ENCODE peak calls at places on chromosomes 7 and 10, in nine cellular contexts. F is HL-60, S is hepatocyte, A is fibroblast of lung, J is spleen, U is PC-3, I is A549, H is aorta, B is heart left ventricle. T is an unnamed sample.

GRCh38 chr10:20890491-20891337 is 6.4 kb downstream of the NEBL start:
- DNase-seq in F (no peak), S (no peak), A (peak; percentile 75), J (no peak), U (peak; percentile 45), I (no peak), H (no peak), B (no peak), T (no peak)

GRCh38 chr7:136533732-136534131 is 334.7 kb upstream of the CHRM2 start:
- DNase-seq in F (no peak), S (no peak), A (no peak), J (no peak), U (no peak), I (no peak), H (no peak), B (no peak), T (no peak)

GRCh38 chr10:104209575-104210198 is 22.5 kb downstream of the CFAP43 start:
- DNase-seq in F (no peak), S (peak; percentile 64), A (peak; percentile 18), J (no peak), U (peak; percentile 55), I (peak; percentile 51), H (no peak), B (peak; percentile 20), T (no peak)

GRCh38 chr10:104074505-104074904 is 11.2 kb downstream of the COL17A1 start:
- DNase-seq in F (no peak), S (no peak), A (no peak), J (no peak), U (no peak), I (no peak), H (no peak), B (no peak), T (no peak)

GRCh38 chr10:96082748-96083147 is 39.4 kb downstream of the CCNJ start:
- DNase-seq in F (no peak), S (no peak), A (no peak), J (no peak), U (no peak), I (no peak), H (no peak), B (no peak), T (no peak)

GRCh38 chr10:5941579-5941978 is 35.8 kb downstream of the IL15RA start:
- DNase-seq in F (no peak), S (no peak), A (no peak), J (no peak), U (no peak), I (no peak), H (peak; percentile 33), B (no peak), T (no peak)

GRCh38 chr7:128177768-128178550 is 63.1 kb upstream of the LEP start:
- DNase-seq in F (no peak), S (no peak), A (no peak), J (no peak), U (no peak), I (no peak), H (no peak), B (no peak), T (no peak)

GRCh38 chr10:75868601-75869000 is 437.2 kb downstream of the LRMDA start:
- DNase-seq in F (no peak), S (no peak), A (no peak), J (no peak), U (no peak), I (no peak), H (no peak), B (no peak), T (no peak)

GRCh38 chr7:108972009-108972408 is 402.3 kb downstream of the DNAJB9 start:
- DNase-seq in F (no peak), S (no peak), A (peak; percentile 0), J (no peak), U (no peak), I (no peak), H (no peak), B (no peak), T (no peak)

GRCh38 chr7:127677433-127678230 is 25.6 kb downstream of the SND1 start:
- DNase-seq in F (no peak), S (no peak), A (no peak), J (no peak), U (no peak), I (no peak), H (no peak), B (no peak), T (no peak)

GRCh38 chr10:21364196-21365114 is 161.0 kb downstream of the SKIDA1 start:
- DNase-seq in F (no peak), S (peak; percentile 44), A (peak; percentile 87), J (no peak), U (peak; percentile 97), I (peak; percentile 99), H (no peak), B (peak; percentile 70), T (peak; percentile 85)

GRCh38 chr10:31288961-31289360 is 30.1 kb upstream of the ZEB1 start:
- DNase-seq in F (no peak), S (no peak), A (peak; percentile 63), J (no peak), U (no peak), I (no peak), H (no peak), B (no peak), T (no peak)

GRCh38 chr7:108235451-108236061 is 105.4 kb upstream of the LAMB4 start:
- DNase-seq in F (no peak), S (peak; percentile 23), A (no peak), J (no peak), U (no peak), I (peak; percentile 70), H (no peak), B (no peak), T (no peak)

GRCh38 chr10:68176797-68177196 is 55.1 kb downstream of the ATOH7 start:
- DNase-seq in F (no peak), S (no peak), A (no peak), J (no peak), U (no peak), I (no peak), H (no peak), B (no peak), T (no peak)

GRCh38 chr7:25624837-25625236 is 396.6 kb upstream of the NPVF start:
- DNase-seq in F (no peak), S (peak; percentile 15), A (no peak), J (no peak), U (no peak), I (no peak), H (no peak), B (peak; percentile 68), T (no peak)

GRCh38 chr7:77316219-77316978 is 99.8 kb downstream of the GSAP start:
- DNase-seq in F (peak; percentile 70), S (no peak), A (no peak), J (no peak), U (peak; percentile 57), I (no peak), H (no peak), B (no peak), T (no peak)

GRCh38 chr10:62052276-62052675 is 150.8 kb downstream of the ARID5B start:
- DNase-seq in F (no peak), S (no peak), A (no peak), J (no peak), U (no peak), I (no peak), H (no peak), B (no peak), T (no peak)

GRCh38 chr10:35854661-35855060 is 212.6 kb upstream of the FZD8 start:
- DNase-seq in F (no peak), S (no peak), A (no peak), J (no peak), U (no peak), I (no peak), H (no peak), B (no peak), T (no peak)

GRCh38 chr7:39606941-39607340 is 16.4 kb upstream of the RALA start:
- DNase-seq in F (no peak), S (no peak), A (no peak), J (no peak), U (no peak), I (no peak), H (no peak), B (no peak), T (no peak)

GRCh38 chr7:39605087-39605486 is 18.3 kb upstream of the RALA start:
- DNase-seq in F (no peak), S (no peak), A (peak; percentile 85), J (no peak), U (peak; percentile 57), I (peak; percentile 17), H (no peak), B (no peak), T (no peak)

GRCh38 chr7:39603931-39604330 is 19.4 kb upstream of the RALA start:
- DNase-seq in F (no peak), S (no peak), A (no peak), J (no peak), U (no peak), I (no peak), H (no peak), B (no peak), T (no peak)

GRCh38 chr7:39606352-39606751 is 17.0 kb upstream of the RALA start:
- DNase-seq in F (no peak), S (no peak), A (no peak), J (no peak), U (no peak), I (no peak), H (no peak), B (no peak), T (no peak)

DNA sequence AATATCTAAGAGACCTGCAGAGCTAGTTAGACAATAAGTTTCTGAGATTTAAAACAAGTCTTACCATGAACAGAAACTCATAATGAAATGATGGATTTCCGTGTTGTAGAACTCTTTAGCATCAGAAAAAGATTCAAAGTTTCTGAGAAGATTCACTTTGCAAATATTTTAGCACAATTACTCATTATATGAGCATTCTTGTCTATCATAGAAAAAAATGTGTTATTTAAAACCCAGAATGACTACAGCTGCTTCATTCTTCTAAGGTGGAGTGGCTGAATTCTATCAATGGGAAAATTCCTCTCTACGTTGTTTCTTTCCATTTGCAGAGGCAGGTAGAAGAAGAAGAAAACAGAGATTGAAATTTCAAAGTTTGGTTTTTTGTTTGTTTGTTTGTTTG is 21.0 kb upstream of the RALA start:
- DNase-seq in F (no peak), S (no peak), A (peak; percentile 56), J (no peak), U (no peak), I (no peak), H (no peak), B (no peak), T (no peak)
- H3K27ac ChIP-seq in F (no peak overlapping the region), S (no peak overlapping the region), A (no peak overlapping the region), J (no peak overlapping the region), U (no peak overlapping the region), I (no peak overlapping the region), H (no peak overlapping the region), B (no peak overlapping the region), T (no peak overlapping the region)

GRCh38 chr10:124523301-124523871 is 61.8 kb downstream of the LHPP start:
- DNase-seq in F (no peak), S (no peak), A (no peak), J (peak; percentile 80), U (no peak), I (no peak), H (peak; percentile 79), B (no peak), T (peak; percentile 45)
- H3K4me3 ChIP-seq in F (no peak overlapping the region), S (no peak overlapping the region), A (peak overlapping the region; percentile 37), J (no peak overlapping the region), U (no peak overlapping the region), I (peak overlapping the region; percentile 16), H (no peak overlapping the region), B (peak overlapping the region; percentile 34), T (no peak overlapping the region)

GRCh38 chr7:121323515-121323914 is 5.3 kb upstream of the WNT16 start:
- DNase-seq in F (no peak), S (no peak), A (no peak), J (no peak), U (no peak), I (no peak), H (no peak), B (no peak), T (no peak)
- H3K27ac ChIP-seq in F (no peak overlapping the region), S (no peak overlapping the region), A (no peak overlapping the region), J (no peak overlapping the region), U (no peak overlapping the region), I (no peak overlapping the region), H (no peak overlapping the region), B (no peak overlapping the region), T (no peak overlapping the region)

GRCh38 chr7:2734761-2735571 is 47.0 kb downstream of the AMZ1 start:
- DNase-seq in F (peak; percentile 90), S (no peak), A (no peak), J (peak; percentile 85), U (no peak), I (no peak), H (no peak), B (peak; percentile 51), T (no peak)
- H3K4me3 ChIP-seq in F (no peak overlapping the region), S (no peak overlapping the region), A (no peak overlapping the region), J (no peak overlapping the region), U (no peak overlapping the region), I (no peak overlapping the region), H (no peak overlapping the region), B (peak overlapping the region; percentile 6), T (no peak overlapping the region)

T was measured in RWPE2.